ENCODE peak calls at places on chromosome 5, in six cellular contexts. Z is NCI-H1930; C is hepatocyte; B is activated CD8-positive, alpha-beta T cell treated with anti-CD3 and anti-CD28 coated beads for 36 hours; W is foreskin keratinocyte; R is body of pancreas. H is an unnamed sample.

GRCh38 chr5:40904205-40904993 is 4.9 kb upstream of the C7 start:
- DNase-seq in Z (peak), C (peak), B (peak), W (peak), R (peak), H (peak)

GRCh38 chr5:147963436-147963835 is 57.1 kb upstream of the C5orf46 start:
- DNase-seq in Z (no peak), C (no peak), B (no peak), W (no peak), R (no peak), H (no peak)

GRCh38 chr5:78783434-78784130 is 135.0 kb upstream of the LHFPL2 start:
- DNase-seq in Z (no peak), C (no peak), B (no peak), W (no peak), R (no peak), H (peak)

GRCh38 chr5:110371725-110372041 is 354.8 kb downstream of the TMEM232 start:
- DNase-seq in Z (no peak), C (no peak), B (no peak), W (no peak), R (no peak), H (no peak)

GRCh38 chr5:78920604-78921003 is 64.5 kb downstream of the ARSB start:
- DNase-seq in Z (no peak), C (peak), B (no peak), W (no peak), R (peak), H (no peak)

GRCh38 chr5:36209664-36210063 is 32.1 kb downstream of the NADK2 start:
- DNase-seq in Z (no peak), C (no peak), B (no peak), W (no peak), R (no peak), H (no peak)

GRCh38 chr5:170483701-170484458 is 19.9 kb upstream of the KCNIP1 start:
- DNase-seq in Z (no peak), C (peak), B (no peak), W (no peak), R (peak), H (no peak)

GRCh38 chr5:177369050-177369912 is 11.6 kb downstream of the RGS14 start:
- DNase-seq in Z (no peak), C (peak), B (peak), W (no peak), R (peak), H (no peak)

GRCh38 chr5:176535101-176535654 is 2.0 kb downstream of the RNF44 start:
- DNase-seq in Z (no peak), C (no peak), B (peak), W (no peak), R (no peak), H (peak)

GRCh38 chr5:109455598-109456096 is 45.9 kb upstream of the PJA2 start:
- DNase-seq in Z (no peak), C (peak), B (peak), W (peak), R (peak), H (no peak)

GRCh38 chr5:133232011-133232410 is 180.2 kb downstream of the HSPA4 start:
- DNase-seq in Z (no peak), C (no peak), B (no peak), W (no peak), R (peak), H (no peak)

GRCh38 chr5:156328176-156328575 is 1.2 kb downstream of the SGCD start:
- DNase-seq in Z (no peak), C (no peak), B (no peak), W (no peak), R (no peak), H (no peak)

GRCh38 chr5:126004636-126005035 is 418.6 kb upstream of the GRAMD2B start:
- DNase-seq in Z (no peak), C (no peak), B (no peak), W (no peak), R (no peak), H (no peak)

GRCh38 chr5:158700231-158700996 is 399.3 kb downstream of the EBF1 start:
- DNase-seq in Z (no peak), C (no peak), B (no peak), W (no peak), R (no peak), H (no peak)

GRCh38 chr5:28678899-28679298 is 1640.5 kb upstream of the CDH9 start:
- DNase-seq in Z (no peak), C (no peak), B (no peak), W (no peak), R (no peak), H (no peak)

GRCh38 chr5:160685695-160686094 is 166.3 kb downstream of the ATP10B start:
- DNase-seq in Z (no peak), C (peak), B (no peak), W (no peak), R (no peak), H (peak)

GRCh38 chr5:62489471-62489870 is 76.9 kb downstream of the IPO11 start:
- DNase-seq in Z (no peak), C (no peak), B (no peak), W (no peak), R (no peak), H (no peak)

GRCh38 chr5:2579126-2579525 is 172.4 kb downstream of the IRX2 start:
- DNase-seq in Z (peak), C (peak), B (no peak), W (no peak), R (no peak), H (no peak)

GRCh38 chr5:112386716-112387115 is 32.4 kb downstream of the EPB41L4A start:
- DNase-seq in Z (no peak), C (no peak), B (no peak), W (no peak), R (no peak), H (no peak)

GRCh38 chr5:138611295-138612220 is 36.4 kb upstream of the HSPA9 start:
- DNase-seq in Z (peak), C (peak), B (peak), W (no peak), R (peak), H (no peak)

GRCh38 chr5:34452170-34452828 is 203.8 kb upstream of the RAI14 start:
- DNase-seq in Z (no peak), C (peak), B (no peak), W (no peak), R (no peak), H (no peak)

GRCh38 chr5:175672976-175673648 is 15.2 kb downstream of the HRH2 start:
- DNase-seq in Z (no peak), C (no peak), B (no peak), W (no peak), R (no peak), H (no peak)

GRCh38 chr5:150603052-150603451 is 37.4 kb upstream of the SYNPO start:
- DNase-seq in Z (no peak), C (no peak), B (no peak), W (no peak), R (no peak), H (no peak)

GRCh38 chr5:68932830-68933434 is 160.9 kb upstream of the SLC30A5 start:
- DNase-seq in Z (no peak), C (no peak), B (peak), W (no peak), R (no peak), H (peak)

GRCh38 chr5:90940227-90940995 is 381.8 kb downstream of the ADGRV1 start:
- DNase-seq in Z (peak), C (peak), B (peak), W (peak), R (peak), H (no peak)

GRCh38 chr5:124513216-124513615 is 233.2 kb downstream of the ZNF608 start:
- DNase-seq in Z (no peak), C (no peak), B (no peak), W (no peak), R (no peak), H (no peak)

GRCh38 chr5:111582962-111583669 is 70.8 kb upstream of the STARD4 start:
- DNase-seq in Z (no peak), C (peak), B (no peak), W (peak), R (no peak), H (no peak)

GRCh38 chr5:8247074-8247473 is 378.1 kb downstream of the MTRR start:
- DNase-seq in Z (no peak), C (no peak), B (no peak), W (no peak), R (no peak), H (no peak)

GRCh38 chr5:32099486-32100035 is 74.6 kb downstream of the GOLPH3 start:
- DNase-seq in Z (no peak), C (no peak), B (no peak), W (no peak), R (no peak), H (no peak)

GRCh38 chr5:55638455-55638854 is 73.7 kb downstream of the SLC38A9 start:
- DNase-seq in Z (no peak), C (no peak), B (no peak), W (no peak), R (no peak), H (no peak)

H was measured in Jurkat, Clone E6-1.